ENCODE peak calls at places on chromosome 6, in four cellular contexts. H is thoracic aorta, W is GM23248, B is stomach. T is an unnamed sample. For H3K4me1, the result is how much of the 10 kb centered on the place peaks cover.

GRCh38 chr6:164347455-164347854 is 932.9 kb downstream of the QKI start:
- DNase-seq in B (no peak), H (no peak), W (no peak), T (no peak)

GRCh38 chr6:36596359-36596758 is 2.2 kb downstream of the SRSF3 start:
- DNase-seq in H (no peak), W (peak), B (no peak), T (no peak)

GRCh38 chr6:139752086-139752485 is 377.6 kb upstream of the CITED2 start:
- DNase-seq in W (no peak), H (no peak), B (no peak), T (no peak)

GRCh38 chr6:30740993-30741784 is 1.3 kb downstream of the FLOT1 start:
- DNase-seq in W (peak), H (no peak), B (no peak), T (no peak)

GRCh38 chr6:28940294-28940858 is 16.6 kb upstream of the TRIM27 start:
- DNase-seq in W (no peak), H (peak), B (no peak), T (no peak)

GRCh38 chr6:43977404-43978111 is 149.7 kb downstream of the MRPL14 start:
- DNase-seq in H (no peak), W (no peak), B (peak), T (no peak)

GRCh38 chr6:134853111-134854055 is 96.5 kb downstream of the ALDH8A1 start:
- DNase-seq in W (peak), B (no peak), H (no peak), T (no peak)

GRCh38 chr6:136051140-136051775 is 198.9 kb downstream of the MTFR2 start:
- DNase-seq in H (no peak), W (no peak), B (no peak), T (peak)

GRCh38 chr6:127342946-127343752 is at the start of gene ECHDC1:
- DNase-seq in H (peak), W (peak), B (peak), T (peak)

GRCh38 chr6:148182378-148182777 is 160.3 kb upstream of the SASH1 start:
- DNase-seq in H (no peak), W (no peak), B (no peak), T (no peak)

GRCh38 chr6:155314773-155315515 is 660 bp upstream of the TFB1M start:
- DNase-seq in H (peak), B (peak), W (peak), T (peak)

GRCh38 chr6:86107985-86108384 is 465.3 kb upstream of the SYNCRIP start:
- DNase-seq in B (no peak), H (no peak), W (no peak), T (no peak)

GRCh38 chr6:42417641-42418112 is 34.0 kb downstream of the TRERF1 start:
- DNase-seq in W (peak), B (no peak), H (no peak), T (peak)

GRCh38 chr6:73515204-73516101 is 5.4 kb downstream of the EEF1A1 start:
- DNase-seq in H (no peak), B (peak), W (peak), T (no peak)

GRCh38 chr6:127464161-127464880 is 5.1 kb upstream of the KIAA0408 start:
- DNase-seq in B (no peak), H (no peak), W (peak), T (no peak)

GRCh38 chr6:11232177-11232967 is at the start of gene NEDD9:
- DNase-seq in B (peak), W (peak), H (peak), T (peak)

GRCh38 chr6:166353507-166353906 is 11.2 kb upstream of the SFT2D1 start:
- DNase-seq in W (no peak), B (no peak), H (no peak), T (no peak)

GRCh38 chr6:448296-449056 is 56.9 kb downstream of the IRF4 start:
- DNase-seq in B (no peak), H (no peak), W (no peak), T (no peak)

GRCh38 chr6:11763460-11764249 is 14.9 kb downstream of the ADTRP start:
- DNase-seq in H (no peak), W (no peak), B (no peak), T (no peak)

GRCh38 chr6:82951389-82951788 is 114.3 kb downstream of the UBE3D start:
- DNase-seq in W (no peak), B (no peak), H (no peak), T (no peak)

GRCh38 chr6:109227646-109228045 is 132.3 kb downstream of the CEP57L1 start:
- DNase-seq in H (no peak), B (no peak), W (no peak), T (no peak)

GRCh38 chr6:83815631-83816030 is 37.5 kb upstream of the RIPPLY2 start:
- DNase-seq in H (no peak), W (peak), B (no peak), T (no peak)

GRCh38 chr6:39430968-39431523 is 108.5 kb upstream of the KCNK16 start:
- DNase-seq in W (peak), B (peak), H (no peak), T (no peak)

GRCh38 chr6:56531839-56532595 is 110.7 kb downstream of the DST start:
- DNase-seq in H (no peak), W (no peak), B (no peak), T (no peak)
- H3K4me3 ChIP-seq in H (no peak), W (no peak), B (peak), T (no peak)

GRCh38 chr6:144617231-144618199 is 332.4 kb downstream of the UTRN start:
- DNase-seq in B (no peak), H (no peak), W (no peak), T (no peak)
- H3K4me1 ChIP-seq in B (under half), H (under half), W (under half), T (under half)

GRCh38 chr6:144133225-144133821 is 17.0 kb upstream of the STX11 start:
- DNase-seq in H (no peak), B (no peak), W (no peak), T (no peak)
- H3K27ac ChIP-seq in H (no peak), B (no peak), W (no peak), T (no peak)

GRCh38 chr6:169212436-169212835 is 41.2 kb downstream of the THBS2 start:
- DNase-seq in H (no peak), W (no peak), B (no peak), T (no peak)
- H3K4me3 ChIP-seq in H (peak), W (peak), B (peak), T (peak)

GRCh38 chr6:151232899-151233298 is 6.9 kb upstream of the AKAP12 start:
- DNase-seq in W (no peak), B (no peak), H (no peak), T (no peak)
- H3K4me1 ChIP-seq in W (under half), B (under half), H (under half), T (under half)

GRCh38 chr6:13113376-13113775 is 215.0 kb downstream of the TBC1D7 start:
- DNase-seq in W (no peak), B (no peak), H (no peak), T (no peak)

GRCh38 chr6:13116155-13116554 is 212.2 kb downstream of the TBC1D7 start:
- DNase-seq in B (no peak), W (no peak), H (no peak), T (no peak)

GRCh38 chr6:13117561-13117960 is 210.8 kb downstream of the TBC1D7 start:
- DNase-seq in H (no peak), W (no peak), B (no peak), T (no peak)

GRCh38 chr6:13113956-13114593 is 214.3 kb downstream of the TBC1D7 start:
- DNase-seq in W (no peak), B (no peak), H (no peak), T (no peak)

GRCh38 chr6:13112921-13113320 is 215.4 kb downstream of the TBC1D7 start:
- DNase-seq in H (no peak), B (no peak), W (no peak), T (no peak)
- H3K27ac ChIP-seq in H (no peak), B (no peak), W (no peak), T (no peak)

GRCh38 chr6:4280031-4280430 is 144.7 kb upstream of the ECI2 start:
- DNase-seq in W (peak), H (no peak), B (no peak), T (no peak)

GRCh38 chr6:4282926-4283325 is 147.6 kb upstream of the ECI2 start:
- DNase-seq in W (no peak), B (no peak), H (no peak), T (no peak)

GRCh38 chr6:4280721-4281120 is 145.3 kb upstream of the ECI2 start:
- DNase-seq in B (no peak), H (no peak), W (peak), T (no peak)

GRCh38 chr6:4281341-4282293 is 146.2 kb upstream of the ECI2 start:
- DNase-seq in W (peak), B (peak), H (no peak), T (no peak)
- H3K4me3 ChIP-seq in W (peak), B (peak), H (peak), T (no peak)

GRCh38 chr6:159193923-159194322 is 24.7 kb downstream of the FNDC1 start:
- DNase-seq in H (no peak), B (no peak), W (peak), T (no peak)
- H3K4me1 ChIP-seq in H (under half), B (under half), W (under half), T (under half)

DNA sequence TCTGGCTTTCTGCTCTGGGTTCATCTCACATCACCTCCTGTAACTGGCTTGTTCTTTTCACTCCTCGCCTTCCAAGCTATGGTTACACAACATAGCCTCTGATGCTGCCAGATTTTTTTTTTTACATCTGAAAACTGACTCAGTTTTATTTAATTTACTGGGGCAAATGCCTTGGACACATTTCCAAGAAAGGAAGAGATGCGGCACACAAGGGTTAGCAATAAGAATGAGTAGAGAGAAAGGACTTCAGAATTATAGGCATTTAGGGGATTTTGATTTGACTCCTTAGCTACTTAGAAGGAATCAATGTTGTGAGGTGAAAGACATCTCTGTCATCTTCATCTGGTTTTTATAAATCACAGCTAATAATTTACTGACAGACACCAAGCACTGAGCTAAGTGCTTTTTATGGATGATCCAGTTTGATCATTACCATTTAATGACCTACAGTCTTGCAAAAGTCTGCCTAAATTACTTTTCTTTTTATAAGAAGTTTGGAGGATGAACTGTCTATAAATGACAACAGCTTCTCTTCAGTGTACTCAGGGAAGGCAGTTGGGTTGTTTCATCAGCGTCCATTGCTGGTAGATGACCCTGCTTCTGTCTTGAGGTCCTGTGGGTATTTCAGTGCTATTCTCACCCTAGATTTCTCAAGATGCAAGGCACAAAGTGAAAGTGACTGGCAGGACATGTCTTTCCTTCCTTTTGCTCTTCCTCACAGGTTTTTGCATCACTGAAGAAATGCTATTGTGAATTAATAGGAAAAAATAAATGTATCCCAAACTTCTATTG is 31.1 kb downstream of the LAMA4 start:
- DNase-seq in H (no peak), B (no peak), W (peak), T (no peak)
- H3K27ac ChIP-seq in H (peak), B (peak), W (peak), T (no peak)